ENCODE peak calls at places on chromosome 11, in seven cellular contexts. One of them, this sample, is unnamed.

GRCh38 chr11:116328851-116329250 is 443.9 kb downstream of the BUD13 start:
- DNase-seq in H9: peak; percentile 5
- DNase-seq in NCI-H2081 treated with DMSO at 0.1 percent for 48 hours: no peak
- DNase-seq in hypothalamus: no peak
- DNase-seq in activated CD4-positive, alpha-beta T cell treated with anti-CD3 and anti-CD28 coated beads, Interleukin-2, amount 10 ng/mL, durations not matched to agents 7 days and 5 days: no peak
- DNase-seq in CD4-positive, alpha-beta T cell: no peak
- DNase-seq in NAMALWA: no peak
- DNase-seq in this sample: no peak

GRCh38 chr11:112012877-112013276 is 12.3 kb upstream of the DLAT start:
- DNase-seq in NAMALWA: no peak
- DNase-seq in NCI-H2081 treated with DMSO at 0.1 percent for 48 hours: no peak
- DNase-seq in CD4-positive, alpha-beta T cell: no peak
- DNase-seq in H9: no peak
- DNase-seq in activated CD4-positive, alpha-beta T cell treated with anti-CD3 and anti-CD28 coated beads, Interleukin-2, amount 10 ng/mL, durations not matched to agents 7 days and 5 days: no peak
- DNase-seq in hypothalamus: no peak
- DNase-seq in this sample: no peak

GRCh38 chr11:82960000-82960778 is 58.7 kb downstream of the DDIAS start:
- DNase-seq in CD4-positive, alpha-beta T cell: peak; percentile 12
- DNase-seq in H9: no peak
- DNase-seq in NAMALWA: peak; percentile 66
- DNase-seq in hypothalamus: no peak
- DNase-seq in activated CD4-positive, alpha-beta T cell treated with anti-CD3 and anti-CD28 coated beads, Interleukin-2, amount 10 ng/mL, durations not matched to agents 7 days and 5 days: peak; percentile 72
- DNase-seq in NCI-H2081 treated with DMSO at 0.1 percent for 48 hours: no peak
- DNase-seq in this sample: no peak

GRCh38 chr11:6646040-6646439 is 9.6 kb downstream of the DCHS1 start:
- DNase-seq in activated CD4-positive, alpha-beta T cell treated with anti-CD3 and anti-CD28 coated beads, Interleukin-2, amount 10 ng/mL, durations not matched to agents 7 days and 5 days: no peak
- DNase-seq in CD4-positive, alpha-beta T cell: no peak
- DNase-seq in NAMALWA: no peak
- DNase-seq in NCI-H2081 treated with DMSO at 0.1 percent for 48 hours: no peak
- DNase-seq in H9: no peak
- DNase-seq in hypothalamus: no peak
- DNase-seq in this sample: no peak

GRCh38 chr11:83120328-83120727 is 36.6 kb upstream of the PCF11 start:
- DNase-seq in H9: no peak
- DNase-seq in NAMALWA: no peak
- DNase-seq in activated CD4-positive, alpha-beta T cell treated with anti-CD3 and anti-CD28 coated beads, Interleukin-2, amount 10 ng/mL, durations not matched to agents 7 days and 5 days: no peak
- DNase-seq in hypothalamus: no peak
- DNase-seq in CD4-positive, alpha-beta T cell: no peak
- DNase-seq in NCI-H2081 treated with DMSO at 0.1 percent for 48 hours: no peak
- DNase-seq in this sample: no peak

GRCh38 chr11:17807034-17807433 is 72.5 kb downstream of the KCNC1 start:
- DNase-seq in activated CD4-positive, alpha-beta T cell treated with anti-CD3 and anti-CD28 coated beads, Interleukin-2, amount 10 ng/mL, durations not matched to agents 7 days and 5 days: no peak
- DNase-seq in H9: no peak
- DNase-seq in CD4-positive, alpha-beta T cell: no peak
- DNase-seq in NCI-H2081 treated with DMSO at 0.1 percent for 48 hours: no peak
- DNase-seq in hypothalamus: no peak
- DNase-seq in NAMALWA: no peak
- DNase-seq in this sample: no peak

GRCh38 chr11:69243496-69244200 is 50.3 kb upstream of the MYEOV start:
- DNase-seq in H9: peak; percentile 8
- DNase-seq in NAMALWA: no peak
- DNase-seq in activated CD4-positive, alpha-beta T cell treated with anti-CD3 and anti-CD28 coated beads, Interleukin-2, amount 10 ng/mL, durations not matched to agents 7 days and 5 days: no peak
- DNase-seq in CD4-positive, alpha-beta T cell: no peak
- DNase-seq in NCI-H2081 treated with DMSO at 0.1 percent for 48 hours: no peak
- DNase-seq in hypothalamus: no peak
- DNase-seq in this sample: no peak

GRCh38 chr11:13384837-13385417 is 78.1 kb downstream of the BTBD10 start:
- DNase-seq in CD4-positive, alpha-beta T cell: peak; percentile 7
- DNase-seq in hypothalamus: no peak
- DNase-seq in activated CD4-positive, alpha-beta T cell treated with anti-CD3 and anti-CD28 coated beads, Interleukin-2, amount 10 ng/mL, durations not matched to agents 7 days and 5 days: peak; percentile 45
- DNase-seq in NCI-H2081 treated with DMSO at 0.1 percent for 48 hours: no peak
- DNase-seq in H9: peak; percentile 54
- DNase-seq in NAMALWA: peak; percentile 72
- DNase-seq in this sample: peak; percentile 21

GRCh38 chr11:34866375-34866774 is 49.8 kb downstream of the APIP start:
- DNase-seq in NAMALWA: no peak
- DNase-seq in NCI-H2081 treated with DMSO at 0.1 percent for 48 hours: no peak
- DNase-seq in CD4-positive, alpha-beta T cell: no peak
- DNase-seq in hypothalamus: no peak
- DNase-seq in H9: no peak
- DNase-seq in activated CD4-positive, alpha-beta T cell treated with anti-CD3 and anti-CD28 coated beads, Interleukin-2, amount 10 ng/mL, durations not matched to agents 7 days and 5 days: no peak
- DNase-seq in this sample: no peak

GRCh38 chr11:104091281-104092071 is 55.0 kb downstream of the DDI1 start:
- DNase-seq in NCI-H2081 treated with DMSO at 0.1 percent for 48 hours: no peak
- DNase-seq in CD4-positive, alpha-beta T cell: no peak
- DNase-seq in hypothalamus: no peak
- DNase-seq in activated CD4-positive, alpha-beta T cell treated with anti-CD3 and anti-CD28 coated beads, Interleukin-2, amount 10 ng/mL, durations not matched to agents 7 days and 5 days: no peak
- DNase-seq in H9: no peak
- DNase-seq in NAMALWA: no peak
- DNase-seq in this sample: no peak

GRCh38 chr11:68992743-68993255 is 12.0 kb upstream of the MRGPRD start:
- DNase-seq in NCI-H2081 treated with DMSO at 0.1 percent for 48 hours: no peak
- DNase-seq in H9: no peak
- DNase-seq in activated CD4-positive, alpha-beta T cell treated with anti-CD3 and anti-CD28 coated beads, Interleukin-2, amount 10 ng/mL, durations not matched to agents 7 days and 5 days: no peak
- DNase-seq in hypothalamus: no peak
- DNase-seq in CD4-positive, alpha-beta T cell: no peak
- DNase-seq in NAMALWA: no peak
- DNase-seq in this sample: no peak

GRCh38 chr11:46346886-46347636 is at the start of gene DGKZ:
- DNase-seq in NAMALWA: peak; percentile 86
- DNase-seq in NCI-H2081 treated with DMSO at 0.1 percent for 48 hours: no peak
- DNase-seq in hypothalamus: peak; percentile 42
- DNase-seq in CD4-positive, alpha-beta T cell: peak; percentile 82
- DNase-seq in H9: peak; percentile 77
- DNase-seq in activated CD4-positive, alpha-beta T cell treated with anti-CD3 and anti-CD28 coated beads, Interleukin-2, amount 10 ng/mL, durations not matched to agents 7 days and 5 days: peak; percentile 84
- DNase-seq in this sample: no peak

GRCh38 chr11:72141066-72141465 is 5.5 kb downstream of the FOLR3 start:
- DNase-seq in CD4-positive, alpha-beta T cell: no peak
- DNase-seq in hypothalamus: no peak
- DNase-seq in activated CD4-positive, alpha-beta T cell treated with anti-CD3 and anti-CD28 coated beads, Interleukin-2, amount 10 ng/mL, durations not matched to agents 7 days and 5 days: peak; percentile 22
- DNase-seq in H9: no peak
- DNase-seq in NAMALWA: no peak
- DNase-seq in NCI-H2081 treated with DMSO at 0.1 percent for 48 hours: no peak
- DNase-seq in this sample: no peak

GRCh38 chr11:77126861-77127673 is 979 bp upstream of the MYO7A start:
- DNase-seq in NAMALWA: peak; percentile 44
- DNase-seq in H9: peak; percentile 72
- DNase-seq in hypothalamus: no peak
- DNase-seq in CD4-positive, alpha-beta T cell: peak; percentile 51
- DNase-seq in activated CD4-positive, alpha-beta T cell treated with anti-CD3 and anti-CD28 coated beads, Interleukin-2, amount 10 ng/mL, durations not matched to agents 7 days and 5 days: peak; percentile 44
- DNase-seq in NCI-H2081 treated with DMSO at 0.1 percent for 48 hours: no peak
- DNase-seq in this sample: no peak

GRCh38 chr11:119486016-119486415 is 63.0 kb upstream of the THY1 start:
- DNase-seq in activated CD4-positive, alpha-beta T cell treated with anti-CD3 and anti-CD28 coated beads, Interleukin-2, amount 10 ng/mL, durations not matched to agents 7 days and 5 days: no peak
- DNase-seq in hypothalamus: no peak
- DNase-seq in NCI-H2081 treated with DMSO at 0.1 percent for 48 hours: no peak
- DNase-seq in NAMALWA: no peak
- DNase-seq in CD4-positive, alpha-beta T cell: no peak
- DNase-seq in H9: peak; percentile 28
- DNase-seq in this sample: no peak

GRCh38 chr11:56817661-56818060 is 69.2 kb upstream of the OR9G4 start:
- DNase-seq in activated CD4-positive, alpha-beta T cell treated with anti-CD3 and anti-CD28 coated beads, Interleukin-2, amount 10 ng/mL, durations not matched to agents 7 days and 5 days: no peak
- DNase-seq in CD4-positive, alpha-beta T cell: no peak
- DNase-seq in NAMALWA: no peak
- DNase-seq in NCI-H2081 treated with DMSO at 0.1 percent for 48 hours: no peak
- DNase-seq in H9: no peak
- DNase-seq in hypothalamus: no peak
- DNase-seq in this sample: no peak

GRCh38 chr11:61142424-61142823 is 18.8 kb downstream of the VPS37C start:
- DNase-seq in H9: no peak
- DNase-seq in NCI-H2081 treated with DMSO at 0.1 percent for 48 hours: no peak
- DNase-seq in activated CD4-positive, alpha-beta T cell treated with anti-CD3 and anti-CD28 coated beads, Interleukin-2, amount 10 ng/mL, durations not matched to agents 7 days and 5 days: no peak
- DNase-seq in NAMALWA: no peak
- DNase-seq in hypothalamus: no peak
- DNase-seq in CD4-positive, alpha-beta T cell: no peak
- DNase-seq in this sample: no peak

GRCh38 chr11:14974021-14974698 is 2.0 kb upstream of the CALCA start:
- DNase-seq in NCI-H2081 treated with DMSO at 0.1 percent for 48 hours: no peak
- DNase-seq in hypothalamus: no peak
- DNase-seq in H9: peak; percentile 51
- DNase-seq in CD4-positive, alpha-beta T cell: no peak
- DNase-seq in NAMALWA: no peak
- DNase-seq in activated CD4-positive, alpha-beta T cell treated with anti-CD3 and anti-CD28 coated beads, Interleukin-2, amount 10 ng/mL, durations not matched to agents 7 days and 5 days: peak; percentile 8
- DNase-seq in this sample: no peak

GRCh38 chr11:1267441-1268100 is 41.9 kb downstream of the TOLLIP start:
- DNase-seq in NCI-H2081 treated with DMSO at 0.1 percent for 48 hours: no peak
- DNase-seq in NAMALWA: no peak
- DNase-seq in H9: no peak
- DNase-seq in activated CD4-positive, alpha-beta T cell treated with anti-CD3 and anti-CD28 coated beads, Interleukin-2, amount 10 ng/mL, durations not matched to agents 7 days and 5 days: no peak
- DNase-seq in CD4-positive, alpha-beta T cell: no peak
- DNase-seq in hypothalamus: no peak
- DNase-seq in this sample: no peak

GRCh38 chr11:45470151-45471001 is 184.2 kb upstream of the SYT13 start:
- DNase-seq in hypothalamus: no peak
- DNase-seq in NAMALWA: no peak
- DNase-seq in NCI-H2081 treated with DMSO at 0.1 percent for 48 hours: no peak
- DNase-seq in activated CD4-positive, alpha-beta T cell treated with anti-CD3 and anti-CD28 coated beads, Interleukin-2, amount 10 ng/mL, durations not matched to agents 7 days and 5 days: no peak
- DNase-seq in CD4-positive, alpha-beta T cell: no peak
- DNase-seq in H9: no peak
- DNase-seq in this sample: no peak

GRCh38 chr11:94449437-94449836 is 44.2 kb downstream of the MRE11 start:
- DNase-seq in NAMALWA: no peak
- DNase-seq in H9: no peak
- DNase-seq in activated CD4-positive, alpha-beta T cell treated with anti-CD3 and anti-CD28 coated beads, Interleukin-2, amount 10 ng/mL, durations not matched to agents 7 days and 5 days: no peak
- DNase-seq in hypothalamus: no peak
- DNase-seq in NCI-H2081 treated with DMSO at 0.1 percent for 48 hours: no peak
- DNase-seq in CD4-positive, alpha-beta T cell: no peak
- DNase-seq in this sample: no peak

GRCh38 chr11:102158151-102158734 is 48.0 kb downstream of the YAP1 start:
- DNase-seq in activated CD4-positive, alpha-beta T cell treated with anti-CD3 and anti-CD28 coated beads, Interleukin-2, amount 10 ng/mL, durations not matched to agents 7 days and 5 days: no peak
- DNase-seq in NCI-H2081 treated with DMSO at 0.1 percent for 48 hours: no peak
- DNase-seq in NAMALWA: no peak
- DNase-seq in H9: no peak
- DNase-seq in CD4-positive, alpha-beta T cell: no peak
- DNase-seq in hypothalamus: no peak
- DNase-seq in this sample: no peak

GRCh38 chr11:12535321-12535720 is 138.9 kb upstream of the TEAD1 start:
- DNase-seq in NAMALWA: no peak
- DNase-seq in CD4-positive, alpha-beta T cell: no peak
- DNase-seq in NCI-H2081 treated with DMSO at 0.1 percent for 48 hours: no peak
- DNase-seq in H9: no peak
- DNase-seq in activated CD4-positive, alpha-beta T cell treated with anti-CD3 and anti-CD28 coated beads, Interleukin-2, amount 10 ng/mL, durations not matched to agents 7 days and 5 days: no peak
- DNase-seq in hypothalamus: no peak
- DNase-seq in this sample: no peak

GRCh38 chr11:126522606-126523005 is 167.1 kb downstream of the ST3GAL4 start:
- DNase-seq in NAMALWA: no peak
- DNase-seq in NCI-H2081 treated with DMSO at 0.1 percent for 48 hours: no peak
- DNase-seq in activated CD4-positive, alpha-beta T cell treated with anti-CD3 and anti-CD28 coated beads, Interleukin-2, amount 10 ng/mL, durations not matched to agents 7 days and 5 days: no peak
- DNase-seq in CD4-positive, alpha-beta T cell: no peak
- DNase-seq in hypothalamus: no peak
- DNase-seq in H9: no peak
- DNase-seq in this sample: no peak